ENCODE peak calls at places on chromosomes 4 and X, in ten cellular contexts. Z is transverse colon, U is HepG2, P is K562, R is esophagus muscularis mucosa, H is GM23338, B is sigmoid colon, I is GM12892, N is SK-N-SH, C is spleen. K is an unnamed sample.

GRCh38 chrX:80513620-80514019 is 93.4 kb downstream of the TENT5D start:
- DNase-seq in Z (no peak), U (no peak), P (no peak), R (no peak), H (peak), B (no peak), I (no peak), N (no peak), C (no peak), K (no peak)

GRCh38 chrX:56762707-56763555 is 33.9 kb downstream of the NBDY start:
- DNase-seq in Z (no peak), U (no peak), P (no peak), R (no peak), H (no peak), B (peak), I (no peak), N (no peak), C (no peak), K (no peak)

GRCh38 chr4:158172558-158173258 is at the start of gene GASK1B:
- DNase-seq in Z (peak), U (peak), P (peak), R (no peak), H (peak), B (no peak), I (no peak), N (peak), C (no peak), K (no peak)

GRCh38 chr4:52407545-52407944 is 251.6 kb downstream of the USP46 start:
- DNase-seq in Z (no peak), U (peak), P (no peak), R (no peak), H (no peak), B (no peak), I (no peak), N (no peak), C (no peak), K (no peak)

GRCh38 chrX:17413228-17413627 is 38.2 kb downstream of the NHS start:
- DNase-seq in Z (no peak), U (no peak), P (no peak), R (no peak), H (no peak), B (no peak), I (no peak), N (no peak), C (no peak), K (no peak)

GRCh38 chrX:78643874-78644273 is 15.3 kb downstream of the RTL3 start:
- DNase-seq in Z (no peak), U (no peak), P (no peak), R (no peak), H (no peak), B (no peak), I (no peak), N (no peak), C (no peak), K (no peak)

GRCh38 chr4:165331316-165331715 is 3.8 kb downstream of the MSMO1 start:
- DNase-seq in Z (no peak), U (no peak), P (no peak), R (no peak), H (peak), B (no peak), I (no peak), N (no peak), C (no peak), K (no peak)

GRCh38 chrX:102934624-102935023 is 2.4 kb upstream of the RAB40AL start:
- DNase-seq in Z (peak), U (peak), P (peak), R (no peak), H (peak), B (no peak), I (no peak), N (peak), C (no peak), K (peak)

GRCh38 chrX:30144971-30145731 is 70.2 kb upstream of the MAGEB2 start:
- DNase-seq in Z (no peak), U (no peak), P (no peak), R (no peak), H (no peak), B (no peak), I (no peak), N (no peak), C (no peak), K (no peak)

GRCh38 chrX:40063555-40063954 is 34.2 kb downstream of the BCOR start:
- DNase-seq in Z (no peak), U (no peak), P (no peak), R (no peak), H (no peak), B (no peak), I (no peak), N (no peak), C (no peak), K (no peak)

GRCh38 chr4:48334900-48335384 is 6.4 kb upstream of the SLAIN2 start:
- DNase-seq in Z (no peak), U (no peak), P (no peak), R (no peak), H (no peak), B (no peak), I (no peak), N (no peak), C (no peak), K (no peak)

GRCh38 chr4:158667651-158668198 is 4.0 kb downstream of the C4orf46 start:
- DNase-seq in Z (peak), U (peak), P (peak), R (no peak), H (peak), B (no peak), I (peak), N (peak), C (no peak), K (no peak)

GRCh38 chrX:135015526-135016245 is 6.7 kb downstream of the RTL8B start:
- DNase-seq in Z (no peak), U (no peak), P (no peak), R (no peak), H (no peak), B (no peak), I (no peak), N (no peak), C (no peak), K (no peak)

GRCh38 chrX:22192419-22193086 is 80.2 kb upstream of the CBLL2 start:
- DNase-seq in Z (peak), U (peak), P (peak), R (no peak), H (peak), B (peak), I (peak), N (peak), C (peak), K (peak)

GRCh38 chr4:35491093-35491492 is 753.2 kb downstream of the ARAP2 start:
- DNase-seq in Z (no peak), U (no peak), P (no peak), R (no peak), H (no peak), B (no peak), I (no peak), N (no peak), C (no peak), K (no peak)

GRCh38 chr4:3829954-3830773 is 64.0 kb downstream of the ADRA2C start:
- DNase-seq in Z (no peak), U (peak), P (no peak), R (no peak), H (peak), B (no peak), I (no peak), N (no peak), C (no peak), K (no peak)

GRCh38 chr4:4248036-4248884 is at the start of gene TMEM128:
- DNase-seq in Z (peak), U (peak), P (peak), R (peak), H (peak), B (peak), I (peak), N (peak), C (peak), K (peak)

GRCh38 chr4:98928131-98928504 is 815 bp downstream of the EIF4E start:
- DNase-seq in Z (peak), U (peak), P (peak), R (no peak), H (peak), B (peak), I (peak), N (peak), C (peak), K (peak)
- TF ChIP-seq POLR2AphosphoS5 in Z (peak), U (peak), P (peak), R (peak), H (peak), B (no peak), I (peak), N (no peak), C (no peak), K (no peak)

GRCh38 chr4:126784966-126785580 is 847.7 kb upstream of the INTU start:
- DNase-seq in Z (no peak), U (no peak), P (no peak), R (no peak), H (no peak), B (no peak), I (no peak), N (no peak), C (no peak), K (no peak)
- TF ChIP-seq POLR2AphosphoS5 in Z (no peak), U (no peak), P (no peak), R (no peak), H (no peak), B (no peak), I (no peak), N (no peak), C (no peak), K (no peak)

DNA sequence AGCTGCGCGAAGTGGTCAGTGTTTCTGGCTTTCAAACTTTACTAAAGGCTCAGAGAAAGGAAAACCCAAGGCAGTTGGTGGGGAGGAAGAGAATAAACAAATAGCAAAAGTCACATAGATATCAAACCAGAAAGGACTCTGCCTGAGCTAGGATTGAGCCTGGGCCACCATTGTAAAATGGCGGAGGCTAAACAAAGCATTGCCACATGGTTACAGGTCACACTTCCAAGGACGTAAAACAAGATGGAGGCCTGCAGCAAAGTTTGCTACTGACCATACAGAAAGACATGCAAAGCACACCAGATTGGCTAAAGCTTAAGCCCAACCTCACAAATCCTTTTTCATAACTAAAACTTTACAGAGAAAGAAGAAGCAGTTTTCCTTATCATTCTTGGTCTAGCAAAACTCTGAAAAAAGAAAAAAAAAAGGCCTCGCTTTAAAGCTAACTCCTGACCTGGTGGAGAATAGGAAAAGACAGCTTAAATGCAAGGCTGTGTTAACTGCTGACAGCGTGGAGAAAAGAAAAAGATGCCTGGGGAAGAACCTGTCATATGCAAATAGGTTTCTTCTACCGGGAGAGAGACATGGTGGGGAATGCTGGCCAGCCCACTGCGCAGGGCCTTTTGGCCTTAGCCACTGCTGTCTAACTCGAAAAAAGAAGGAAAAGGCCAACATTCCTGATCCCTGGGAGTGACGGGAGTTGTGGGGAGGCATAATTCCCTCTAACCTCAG is 81.8 kb upstream of the SMARCA5 start:
- DNase-seq in Z (no peak), U (no peak), P (no peak), R (no peak), H (peak), B (no peak), I (no peak), N (no peak), C (no peak), K (no peak)
- TF ChIP-seq POLR2AphosphoS5 in Z (no peak), U (no peak), P (no peak), R (no peak), H (no peak), B (no peak), I (no peak), N (no peak), C (no peak), K (no peak)

DNA sequence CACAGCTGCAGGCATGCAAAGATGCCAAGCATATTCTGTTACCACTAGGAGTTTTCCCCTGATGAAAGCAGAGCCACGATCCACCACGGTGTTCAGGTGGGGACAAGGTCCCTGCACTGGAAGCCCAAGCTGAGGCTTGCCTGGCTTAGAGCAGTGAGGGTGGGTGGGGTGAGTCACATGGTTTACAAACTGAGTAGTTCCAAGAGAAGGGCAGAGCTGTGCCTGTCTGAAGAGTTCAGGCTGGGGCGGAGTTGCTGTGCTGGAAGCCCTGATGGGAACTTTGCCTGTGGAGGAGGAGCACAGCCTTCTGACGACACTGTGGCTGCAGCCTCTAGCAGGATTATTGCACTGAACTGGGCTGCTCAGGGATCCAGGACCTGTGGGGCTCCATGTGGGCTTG is 45.5 kb downstream of the FAM9B start:
- DNase-seq in Z (no peak), U (peak), P (no peak), R (no peak), H (peak), B (no peak), I (no peak), N (no peak), C (peak), K (no peak)
- TF ChIP-seq POLR2AphosphoS5 in Z (no peak), U (no peak), P (no peak), R (no peak), H (no peak), B (no peak), I (no peak), N (no peak), C (no peak), K (no peak)

DNA sequence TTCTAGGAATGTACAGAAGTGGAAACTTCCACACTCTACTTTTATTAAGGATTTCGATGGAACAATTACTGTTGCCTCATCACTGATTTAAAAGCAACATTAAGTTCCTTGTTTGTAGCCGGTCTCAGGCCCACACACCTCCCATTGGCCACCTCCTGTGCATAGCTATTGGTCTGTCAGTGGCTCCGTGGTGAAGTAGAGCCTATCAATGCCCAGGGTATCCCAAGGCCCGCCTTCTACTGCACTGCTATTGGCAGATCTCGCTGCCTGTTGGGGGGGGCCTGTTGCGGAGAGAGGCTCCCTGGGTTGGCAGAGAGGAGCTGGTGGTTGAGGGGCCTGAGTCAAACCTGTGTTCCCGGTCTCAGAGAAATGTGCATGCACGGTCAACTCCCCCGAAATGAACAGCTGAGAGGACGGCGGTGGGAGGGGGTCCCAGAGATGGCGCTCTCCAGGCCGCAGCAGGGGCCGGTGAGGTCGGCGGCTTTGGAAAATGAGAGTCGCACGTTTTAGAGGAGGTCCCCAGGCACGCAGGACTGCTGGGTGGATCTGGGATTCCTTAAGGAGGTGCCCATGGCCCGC is 4.9 kb upstream of the ARAF start:
- DNase-seq in Z (peak), U (no peak), P (peak), R (peak), H (peak), B (peak), I (peak), N (peak), C (peak), K (peak)
- TF ChIP-seq POLR2AphosphoS5 in Z (peak), U (no peak), P (peak), R (peak), H (peak), B (peak), I (peak), N (peak), C (peak), K (peak)

DNA sequence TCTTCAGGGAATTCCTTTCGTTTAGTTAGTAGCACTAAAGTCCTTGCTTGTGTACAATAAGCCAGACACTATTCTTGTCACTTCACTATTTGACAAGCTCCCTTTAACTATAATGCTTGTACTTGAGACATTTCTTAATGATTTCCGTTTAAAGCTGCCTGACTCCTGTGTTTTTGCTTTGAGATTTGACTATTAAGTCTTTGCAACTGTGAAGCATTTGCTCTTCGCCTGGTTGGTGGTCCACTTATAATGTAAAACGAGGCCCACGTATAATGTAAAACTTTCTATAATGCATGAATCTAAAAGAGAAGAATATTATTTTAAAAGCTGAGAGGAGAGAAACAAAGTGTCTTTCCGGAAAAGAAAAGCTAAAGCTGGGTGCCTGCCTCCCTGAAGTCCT is 204.1 kb upstream of the FAM47C start:
- DNase-seq in Z (no peak), U (no peak), P (no peak), R (no peak), H (no peak), B (no peak), I (no peak), N (no peak), C (no peak), K (no peak)
- TF ChIP-seq POLR2AphosphoS5 in Z (no peak), U (no peak), P (no peak), R (no peak), H (no peak), B (no peak), I (no peak), N (no peak), C (no peak), K (no peak)

DNA sequence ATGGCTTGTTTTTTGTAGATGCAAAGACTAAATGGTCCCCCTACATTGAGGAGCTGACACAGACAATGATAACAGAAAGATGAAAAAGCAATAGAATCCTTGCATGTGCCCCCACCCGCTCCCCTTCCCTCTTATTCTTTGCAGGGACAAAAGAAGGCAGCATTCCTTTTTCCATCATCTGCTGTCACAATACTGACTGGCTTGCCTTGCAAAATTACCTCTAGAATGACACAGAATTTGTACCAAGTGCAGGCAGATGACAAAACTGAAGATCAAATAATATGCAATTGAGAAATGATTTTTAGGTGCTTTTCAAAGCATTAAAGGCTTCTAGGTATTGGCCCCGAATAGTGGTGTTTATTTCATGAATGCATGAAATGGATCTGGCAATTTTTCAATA is 153.2 kb upstream of the AGA start:
- DNase-seq in Z (no peak), U (no peak), P (no peak), R (no peak), H (no peak), B (no peak), I (no peak), N (no peak), C (no peak), K (no peak)
- TF ChIP-seq POLR2AphosphoS5 in Z (no peak), U (no peak), P (no peak), R (no peak), H (no peak), B (no peak), I (no peak), N (no peak), C (no peak), K (no peak)

DNA sequence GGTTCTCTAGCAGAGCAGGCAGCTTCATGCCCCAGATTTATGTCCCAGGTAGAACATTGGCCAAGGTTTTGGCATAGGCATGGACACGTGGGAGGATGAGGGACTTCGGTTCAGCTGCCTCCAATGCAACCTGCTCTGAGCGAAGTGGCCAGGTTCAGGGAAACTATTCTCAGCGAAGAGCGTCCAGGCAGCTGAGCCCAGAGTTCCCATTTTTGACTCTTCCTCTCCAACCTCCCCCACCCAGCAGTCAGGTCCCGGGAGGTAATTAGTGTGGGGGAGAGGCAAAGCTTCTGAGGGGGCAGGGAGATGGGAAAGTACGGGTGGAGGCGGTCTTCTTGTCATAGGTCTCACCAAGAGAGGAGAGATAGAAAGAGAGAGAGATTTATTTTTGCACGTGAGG is 1.0 kb downstream of the GABRA4 start:
- DNase-seq in Z (no peak), U (no peak), P (no peak), R (no peak), H (peak), B (no peak), I (no peak), N (no peak), C (no peak), K (no peak)
- TF ChIP-seq POLR2AphosphoS5 in Z (no peak), U (no peak), P (no peak), R (no peak), H (no peak), B (no peak), I (no peak), N (no peak), C (no peak), K (no peak)

GRCh38 chrX:115978068-115978467 is 192.5 kb upstream of the AGTR2 start:
- DNase-seq in Z (no peak), U (no peak), P (no peak), R (no peak), H (no peak), B (no peak), I (no peak), N (no peak), C (no peak), K (no peak)
- TF ChIP-seq POLR2AphosphoS5 in Z (no peak), U (no peak), P (no peak), R (no peak), H (no peak), B (no peak), I (no peak), N (no peak), C (no peak), K (no peak)

K was measured in stomach.